ENCODE peak calls at places on chromosomes 6 and 20, in five cellular contexts. I is cardiac muscle cell; J is activated gamma-delta T cell treated with Interleukin-2 at 50 U/mL for 16 hours; O is left lung; V is activated T-cell treated with anti-CD3 and anti-CD28 coated beads, Interleukin-2, amount 50 U/mL, for 72 hours. D is an unnamed sample.

GRCh38 chr20:31452575-31452974 is 12.1 kb downstream of the DEFB123 start:
- DNase-seq in I (no peak), J (no peak), O (no peak), V (no peak), D (no peak)

GRCh38 chr6:79946773-79947190 is 571 bp downstream of the ELOVL4 start:
- DNase-seq in I (peak; percentile 41), J (no peak), O (no peak), V (peak; percentile 25), D (peak; percentile 8)

GRCh38 chr20:32761831-32762753 is at the start of gene DNMT3B:
- DNase-seq in I (peak; percentile 87), J (peak; percentile 64), O (peak; percentile 87), V (peak; percentile 85), D (peak; percentile 80)

GRCh38 chr6:24009319-24009718 is 116.7 kb upstream of the NRSN1 start:
- DNase-seq in I (no peak), J (no peak), O (no peak), V (no peak), D (no peak)

GRCh38 chr6:12356983-12357972 is 67.1 kb downstream of the EDN1 start:
- DNase-seq in I (no peak), J (no peak), O (no peak), V (no peak), D (no peak)

GRCh38 chr6:132060591-132060990 is 109.4 kb upstream of the CCN2 start:
- DNase-seq in I (no peak), J (no peak), O (no peak), V (no peak), D (no peak)

GRCh38 chr6:34423254-34423653 is 2.6 kb downstream of the RPS10 start:
- DNase-seq in I (no peak), J (no peak), O (no peak), V (no peak), D (no peak)

GRCh38 chr6:108616544-108616943 is 55.8 kb downstream of the FOXO3 start:
- DNase-seq in I (no peak), J (no peak), O (no peak), V (no peak), D (no peak)

GRCh38 chr6:2264932-2265331 is 19.5 kb upstream of the GMDS start:
- DNase-seq in I (no peak), J (no peak), O (no peak), V (no peak), D (no peak)

GRCh38 chr20:49872056-49872455 is 43.3 kb downstream of the SPATA2 start:
- DNase-seq in I (no peak), J (no peak), O (no peak), V (no peak), D (no peak)

GRCh38 chr20:41889125-41889870 is 271.1 kb upstream of the CHD6 start:
- DNase-seq in I (no peak), J (no peak), O (no peak), V (no peak), D (peak; percentile 21)

GRCh38 chr6:144144996-144145395 is 5.3 kb upstream of the STX11 start:
- DNase-seq in I (no peak), J (no peak), O (no peak), V (no peak), D (no peak)

GRCh38 chr6:88922775-88923548 is 40.5 kb downstream of the RNGTT start:
- DNase-seq in I (no peak), J (no peak), O (no peak), V (no peak), D (no peak)

GRCh38 chr20:52425253-52425652 is 233.7 kb upstream of the ZFP64 start:
- DNase-seq in I (no peak), J (no peak), O (no peak), V (no peak), D (no peak)

GRCh38 chr6:44076366-44077200 is 50.7 kb downstream of the MRPL14 start:
- DNase-seq in I (peak; percentile 82), J (no peak), O (no peak), V (no peak), D (no peak)

GRCh38 chr6:25312703-25313102 is 33.5 kb downstream of the CARMIL1 start:
- DNase-seq in I (no peak), J (no peak), O (no peak), V (no peak), D (no peak)

GRCh38 chr6:154154389-154154967 is 115.4 kb downstream of the OPRM1 start:
- DNase-seq in I (peak; percentile 83), J (peak; percentile 67), O (no peak), V (peak; percentile 60), D (peak; percentile 86)

GRCh38 chr6:129184324-129184723 is 301.4 kb downstream of the LAMA2 start:
- DNase-seq in I (no peak), J (no peak), O (no peak), V (no peak), D (no peak)

GRCh38 chr20:49821850-49822249 is 9.2 kb downstream of the SLC9A8 start:
- DNase-seq in I (no peak), J (no peak), O (no peak), V (no peak), D (no peak)

GRCh38 chr6:26272171-26272631 is 92.8 kb upstream of the BTN3A2 start:
- DNase-seq in I (peak; percentile 67), J (peak; percentile 46), O (peak; percentile 69), V (peak; percentile 72), D (peak; percentile 79)

GRCh38 chr20:10674684-10675455 is 1.1 kb upstream of the JAG1 start:
- DNase-seq in I (peak; percentile 88), J (no peak), O (peak; percentile 84), V (peak; percentile 69), D (peak; percentile 69)

GRCh38 chr20:63060057-63060991 is 53.6 kb upstream of the BHLHE23 start:
- DNase-seq in I (no peak), J (no peak), O (peak; percentile 24), V (no peak), D (no peak)

GRCh38 chr6:141580988-141581387 is 551.7 kb upstream of the GJE1 start:
- DNase-seq in I (no peak), J (no peak), O (no peak), V (no peak), D (no peak)

GRCh38 chr6:148952147-148953041 is 205.6 kb downstream of the UST start:
- DNase-seq in I (no peak), J (no peak), O (no peak), V (no peak), D (no peak)

GRCh38 chr20:33676652-33677645 is 2.7 kb upstream of the NECAB3 start:
- DNase-seq in I (no peak), J (no peak), O (no peak), V (no peak), D (no peak)

GRCh38 chr6:435442-436307 is 44.1 kb downstream of the IRF4 start:
- DNase-seq in I (no peak), J (no peak), O (no peak), V (no peak), D (no peak)

D was measured in erythroblast.